ENCODE peak calls at places on chromosome 1, in six cellular contexts. T is fibroblast of the aortic adventitia, K is upper lobe of right lung, L is type B pancreatic cell, O is GM23338, M is cardiac muscle cell. D is an unnamed sample.
A peak's percentile ranks its signal among the peaks of the same experiment; 100 is the strongest.

GRCh38 chr1:185170291-185170848 is 13.4 kb downstream of the SWT1 start:
- DNase-seq in T (peak; percentile 74), K (no peak), L (no peak), O (peak; percentile 90), M (peak; percentile 78), D (peak; percentile 12)

GRCh38 chr1:193694741-193695140 is 508.3 kb upstream of the B3GALT2 start:
- DNase-seq in T (no peak), K (no peak), L (no peak), O (no peak), M (no peak), D (no peak)

GRCh38 chr1:216186816-216187215 is 236.4 kb downstream of the USH2A start:
- DNase-seq in T (peak; percentile 4), K (no peak), L (no peak), O (no peak), M (no peak), D (no peak)

GRCh38 chr1:154607084-154607747 is 770 bp downstream of the ADAR start:
- DNase-seq in T (peak; percentile 62), K (no peak), L (no peak), O (no peak), M (no peak), D (no peak)

GRCh38 chr1:217343907-217344306 is 287.0 kb downstream of the GPATCH2 start:
- DNase-seq in T (no peak), K (no peak), L (no peak), O (peak; percentile 37), M (no peak), D (no peak)

GRCh38 chr1:91555821-91556531 is 55.3 kb downstream of the CDC7 start:
- DNase-seq in T (peak; percentile 97), K (no peak), L (no peak), O (no peak), M (no peak), D (no peak)

GRCh38 chr1:208238710-208239517 is 5.3 kb downstream of the PLXNA2 start:
- DNase-seq in T (peak; percentile 77), K (no peak), L (no peak), O (peak; percentile 69), M (peak; percentile 51), D (no peak)

GRCh38 chr1:159014851-159015250 is 5.1 kb downstream of the IFI16 start:
- DNase-seq in T (no peak), K (no peak), L (no peak), O (no peak), M (no peak), D (no peak)

GRCh38 chr1:9294910-9295636 is 2.4 kb downstream of the SPSB1 start:
- DNase-seq in T (peak; percentile 79), K (no peak), L (no peak), O (no peak), M (no peak), D (no peak)

GRCh38 chr1:207304710-207305151 is 16.7 kb upstream of the CD55 start:
- DNase-seq in T (peak; percentile 15), K (no peak), L (no peak), O (no peak), M (no peak), D (no peak)

DNA sequence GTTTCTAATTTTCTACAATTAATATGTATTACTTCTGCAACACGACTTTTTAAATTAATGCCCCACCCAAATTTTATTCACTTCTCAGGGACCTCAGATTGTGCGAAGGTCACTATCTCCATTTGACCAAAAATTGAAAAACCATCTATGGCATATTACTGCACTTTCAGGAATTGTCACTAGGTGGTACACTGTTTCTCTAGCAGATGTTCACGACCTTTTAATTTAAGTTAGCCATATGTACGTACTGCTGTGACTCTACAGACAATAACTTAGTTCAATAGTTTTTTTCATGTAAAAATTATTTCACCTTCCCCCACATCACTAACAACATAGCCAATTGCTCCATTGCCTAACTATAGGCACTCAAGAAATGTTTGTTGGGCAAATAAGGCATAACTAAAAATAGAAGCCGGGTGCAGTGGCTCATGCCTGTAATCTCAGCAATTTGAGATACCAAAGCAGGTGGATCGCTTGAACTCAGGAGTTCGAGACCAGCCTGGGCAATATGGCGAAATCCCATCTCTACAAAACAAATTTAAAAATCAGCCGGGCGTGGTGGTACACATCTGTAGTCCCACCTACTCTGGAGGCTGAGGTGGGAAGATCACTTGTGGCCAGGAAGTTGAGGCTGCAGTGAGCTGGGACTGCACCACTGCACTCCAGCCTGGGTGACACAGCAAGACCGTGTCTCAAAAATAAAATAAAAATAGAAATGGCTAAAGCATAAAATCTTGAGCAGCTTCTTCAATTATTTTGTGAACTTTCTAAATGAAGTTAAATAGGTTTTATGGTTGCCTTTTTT is 75.7 kb upstream of the PKN2 start:
- DNase-seq in T (peak; percentile 43), K (no peak), L (no peak), O (peak; percentile 52), M (peak; percentile 61), D (no peak)
- TF ChIP-seq CTCF in T (peak; percentile 73), K (peak; percentile 50), L (peak; percentile 79), O (peak; percentile 68), M (peak; percentile 67), D (peak; percentile 63)

GRCh38 chr1:226309398-226310122 is 596 bp upstream of the LIN9 start:
- DNase-seq in T (peak; percentile 16), K (no peak), L (no peak), O (peak; percentile 40), M (peak; percentile 65), D (no peak)
- TF ChIP-seq CTCF in T (peak; percentile 42), K (no peak), L (peak; percentile 61), O (no peak), M (no peak), D (peak; percentile 25)

GRCh38 chr1:241611063-241611462 is 29.1 kb downstream of the CHML start:
- DNase-seq in T (peak; percentile 80), K (no peak), L (no peak), O (peak; percentile 73), M (peak; percentile 63), D (no peak)
- TF ChIP-seq CTCF in T (peak; percentile 61), K (peak; percentile 77), L (peak; percentile 84), O (peak; percentile 81), M (peak; percentile 55), D (peak; percentile 75)

DNA sequence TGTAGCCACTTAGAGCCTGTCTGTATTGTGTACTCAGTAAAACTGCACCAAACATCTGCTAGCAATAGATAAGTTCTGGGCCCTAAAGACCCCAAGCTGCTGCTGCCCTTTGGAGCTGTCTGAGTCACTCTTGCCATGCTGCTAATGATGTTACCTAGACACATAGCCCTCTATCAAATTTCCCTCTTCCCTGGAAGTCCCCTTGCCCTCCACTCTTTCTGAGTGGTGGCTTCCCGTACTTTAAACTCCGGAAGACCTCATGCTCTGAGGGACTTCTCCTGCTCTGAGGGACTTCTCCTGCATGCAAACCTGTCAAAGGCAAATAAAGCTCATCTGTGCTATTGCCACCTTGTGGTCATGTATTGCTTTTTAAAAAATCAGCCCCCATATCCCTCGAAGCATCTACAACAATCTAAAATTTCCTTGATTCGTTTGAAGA is 34.0 kb downstream of the FH start:
- DNase-seq in T (peak; percentile 24), K (no peak), L (no peak), O (peak; percentile 59), M (no peak), D (no peak)
- TF ChIP-seq CTCF in T (peak; percentile 30), K (peak; percentile 16), L (peak; percentile 65), O (peak; percentile 65), M (peak; percentile 35), D (peak; percentile 56)

GRCh38 chr1:23913212-23913880 is at the start of gene CNR2:
- DNase-seq in T (no peak), K (no peak), L (no peak), O (no peak), M (no peak), D (no peak)

GRCh38 chr1:23911924-23912323 is 1.2 kb downstream of the CNR2 start:
- DNase-seq in T (no peak), K (no peak), L (no peak), O (no peak), M (no peak), D (no peak)

GRCh38 chr1:23916209-23917131 is 3.3 kb upstream of the CNR2 start:
- DNase-seq in T (peak; percentile 49), K (peak; percentile 81), L (peak; percentile 73), O (peak; percentile 92), M (peak; percentile 79), D (peak; percentile 28)

GRCh38 chr1:23914921-23915320 is 1.8 kb upstream of the CNR2 start:
- DNase-seq in T (no peak), K (no peak), L (no peak), O (no peak), M (no peak), D (no peak)

GRCh38 chr1:23915470-23915869 is 2.3 kb upstream of the CNR2 start:
- DNase-seq in T (no peak), K (no peak), L (no peak), O (no peak), M (no peak), D (no peak)
- TF ChIP-seq CTCF in T (no peak), K (no peak), L (no peak), O (no peak), M (no peak), D (no peak)

GRCh38 chr1:43970911-43971310 is 1.1 kb downstream of the DPH2 start:
- DNase-seq in T (no peak), K (no peak), L (no peak), O (no peak), M (no peak), D (no peak)

GRCh38 chr1:43970502-43970901 is 692 bp downstream of the DPH2 start:
- DNase-seq in T (no peak), K (no peak), L (no peak), O (no peak), M (no peak), D (no peak)

GRCh38 chr1:43969416-43969745 is 429 bp upstream of the DPH2 start:
- DNase-seq in T (no peak), K (no peak), L (no peak), O (no peak), M (no peak), D (no peak)

GRCh38 chr1:43968348-43968948 is 1.4 kb upstream of the DPH2 start:
- DNase-seq in T (peak; percentile 43), K (no peak), L (no peak), O (peak; percentile 88), M (peak; percentile 79), D (peak; percentile 44)

DNA sequence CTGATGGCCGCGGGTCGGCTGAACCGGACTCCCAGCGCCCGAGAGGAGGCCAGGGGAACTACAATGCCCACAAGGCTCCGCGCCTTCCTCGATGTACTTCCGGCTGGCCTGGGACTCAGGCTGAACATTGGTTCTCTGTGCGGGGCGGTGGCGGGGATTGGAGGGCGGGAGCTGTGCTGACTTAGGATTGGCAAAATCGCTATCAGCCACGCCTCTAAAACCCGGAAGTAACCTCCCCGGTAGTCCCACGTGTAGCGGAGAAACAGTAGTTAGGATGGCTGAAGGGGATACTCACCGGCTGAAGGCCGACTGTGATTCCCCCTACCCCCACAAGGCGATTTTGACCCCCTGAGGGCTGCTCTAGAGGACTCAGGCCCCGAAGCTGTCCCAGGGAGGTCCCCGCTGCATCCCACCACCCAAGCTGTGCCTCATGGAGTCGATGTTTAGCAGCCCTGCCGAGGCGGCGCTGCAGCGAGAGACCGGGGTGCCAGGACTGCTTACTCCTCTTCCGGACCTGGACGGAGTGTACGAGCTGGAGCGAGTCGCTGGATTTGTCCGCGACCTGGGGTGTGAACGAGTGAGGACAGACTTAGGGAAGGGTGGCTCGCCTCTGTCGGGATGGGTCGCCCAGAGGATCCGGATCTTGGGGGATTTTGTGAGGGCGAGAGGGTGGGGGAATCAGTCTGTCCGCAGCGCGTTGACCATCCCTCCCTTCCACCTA is at the start of gene DPH2:
- DNase-seq in T (peak; percentile 96), K (peak; percentile 98), L (peak; percentile 93), O (peak; percentile 99), M (peak; percentile 97), D (peak; percentile 91)
- TF ChIP-seq CTCF in T (no peak), K (no peak), L (peak; percentile 13), O (peak; percentile 10), M (no peak), D (peak; percentile 15)

GRCh38 chr1:102550729-102551384 is 554.1 kb upstream of the OLFM3 start:
- DNase-seq in T (peak; percentile 0), K (no peak), L (no peak), O (peak; percentile 78), M (peak; percentile 7), D (peak; percentile 9)
- TF ChIP-seq CTCF in T (peak; percentile 2), K (peak; percentile 10), L (peak; percentile 56), O (peak; percentile 67), M (peak; percentile 45), D (peak; percentile 42)